ENCODE peak calls at places on chromosomes 1 and 21, in six cellular contexts. G, E, Z, C, O and K are unnamed samples.
A peak's percentile ranks its signal among the peaks of the same experiment; 100 is the strongest.

GRCh38 chr1:52825868-52826267 is 16.7 kb upstream of the ZYG11A start:
- DNase-seq in Z (no peak), E (no peak), O (no peak), G (peak; percentile 25), C (no peak), K (no peak)

GRCh38 chr1:232012773-232013386 is 386.3 kb downstream of the DISC1 start:
- DNase-seq in E (no peak), Z (no peak), C (no peak), O (no peak), G (peak; percentile 97), K (no peak)

GRCh38 chr1:54604572-54605370 is 18.6 kb downstream of the FAM151A start:
- DNase-seq in O (no peak), E (no peak), G (peak; percentile 14), Z (no peak), C (no peak), K (no peak)

GRCh38 chr1:232943679-232944252 is 6.6 kb upstream of the NTPCR start:
- DNase-seq in G (no peak), Z (no peak), E (no peak), O (no peak), C (no peak), K (no peak)

GRCh38 chr1:51311826-51312225 is 18.5 kb downstream of the TTC39A start:
- DNase-seq in E (no peak), C (no peak), O (no peak), G (no peak), Z (no peak), K (no peak)

GRCh38 chr1:223081181-223081994 is 61.7 kb downstream of the TLR5 start:
- DNase-seq in O (peak; percentile 89), G (peak; percentile 77), C (peak; percentile 88), E (peak; percentile 76), Z (peak; percentile 95), K (peak; percentile 87)

GRCh38 chr1:213443415-213443814 is 392.4 kb downstream of the RPS6KC1 start:
- DNase-seq in Z (no peak), G (no peak), E (no peak), O (no peak), C (no peak), K (no peak)

GRCh38 chr1:169312084-169312954 is 55.3 kb downstream of the NME7 start:
- DNase-seq in C (no peak), E (peak; percentile 46), Z (no peak), G (peak; percentile 47), O (no peak), K (peak; percentile 93)

GRCh38 chr1:184060316-184060715 is 8.8 kb downstream of the TSEN15 start:
- DNase-seq in Z (no peak), E (no peak), O (no peak), G (no peak), C (no peak), K (no peak)

GRCh38 chr21:36628096-36628495 is 70.8 kb upstream of the SIM2 start:
- DNase-seq in Z (no peak), C (no peak), G (no peak), O (no peak), E (no peak), K (no peak)

GRCh38 chr1:11806307-11806936 is 431 bp downstream of the CLCN6 start:
- DNase-seq in Z (no peak), C (no peak), G (peak; percentile 45), E (peak; percentile 21), O (no peak), K (peak; percentile 54)

GRCh38 chr1:172754609-172755008 is 95.7 kb downstream of the FASLG start:
- DNase-seq in G (no peak), O (no peak), Z (no peak), E (no peak), C (no peak), K (no peak)

GRCh38 chr21:45039309-45040113 is 34.9 kb upstream of the ADARB1 start:
- DNase-seq in O (no peak), G (no peak), Z (no peak), E (no peak), C (no peak), K (no peak)

GRCh38 chr21:45040114-45040715 is 34.2 kb upstream of the ADARB1 start:
- DNase-seq in G (no peak), O (no peak), E (no peak), Z (no peak), C (no peak), K (no peak)

GRCh38 chr21:45035477-45035848 is 38.9 kb upstream of the ADARB1 start:
- DNase-seq in O (no peak), C (no peak), Z (no peak), G (no peak), E (no peak), K (no peak)

GRCh38 chr21:45036630-45037029 is 37.8 kb upstream of the ADARB1 start:
- DNase-seq in C (no peak), E (no peak), G (no peak), O (no peak), Z (no peak), K (no peak)

DNA sequence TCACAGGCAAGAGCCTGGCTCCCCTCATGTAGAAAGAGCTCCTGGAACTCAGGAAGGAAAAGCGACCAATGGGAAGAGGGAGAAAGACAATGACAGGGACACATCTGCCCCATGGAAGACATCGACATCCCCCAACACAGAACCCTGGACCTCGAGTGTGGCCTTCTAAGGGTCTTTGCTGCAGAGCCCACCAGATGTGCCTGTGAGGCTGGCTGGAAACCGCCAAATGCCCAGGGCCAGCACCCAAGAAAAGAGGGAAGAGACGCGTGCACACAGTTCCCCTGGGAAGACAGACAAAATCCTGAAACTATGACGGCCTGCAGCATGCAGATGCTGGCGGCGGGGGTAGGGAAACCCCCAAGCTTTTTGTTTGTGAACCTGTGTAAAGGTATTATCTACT is 36.4 kb upstream of the ADARB1 start:
- DNase-seq in O (no peak), Z (no peak), C (no peak), E (no peak), G (no peak), K (no peak)
- TF ChIP-seq JUN in O (no peak), Z (no peak), C (no peak), E (no peak), G (no peak), K (no peak)

GRCh38 chr1:187682112-187682511 is 853.4 kb downstream of the PLA2G4A start:
- DNase-seq in O (no peak), Z (no peak), G (no peak), C (no peak), E (no peak), K (no peak)

GRCh38 chr1:187689137-187689536 is 860.4 kb downstream of the PLA2G4A start:
- DNase-seq in E (no peak), Z (no peak), O (no peak), G (peak; percentile 85), C (no peak), K (no peak)

GRCh38 chr1:187680823-187681222 is 852.1 kb downstream of the PLA2G4A start:
- DNase-seq in C (no peak), Z (no peak), E (no peak), G (no peak), O (no peak), K (no peak)

DNA sequence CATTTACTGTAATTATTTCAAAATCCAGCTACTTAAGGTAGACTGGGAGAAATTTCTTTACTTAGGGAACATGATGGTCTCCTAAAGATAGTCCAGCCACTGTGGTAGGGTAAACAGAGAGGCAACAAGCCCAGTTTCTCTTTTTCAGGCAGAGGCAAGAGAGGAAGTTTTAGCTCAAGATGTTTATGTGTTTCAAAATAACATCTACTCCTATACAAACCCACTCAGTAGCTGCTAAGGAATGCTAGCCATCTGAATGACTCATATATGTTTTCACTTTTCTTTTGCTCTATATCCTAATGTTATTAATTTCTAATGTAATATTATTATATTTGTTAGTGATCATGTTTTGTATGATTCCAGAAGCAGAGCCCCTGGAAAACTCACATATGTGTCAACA is 856.6 kb downstream of the PLA2G4A start:
- DNase-seq in Z (no peak), C (no peak), E (no peak), O (no peak), G (peak; percentile 62), K (no peak)
- TF ChIP-seq JUN in Z (no peak), C (no peak), E (no peak), O (no peak), G (no peak), K (no peak)

GRCh38 chr1:247104965-247105364 is 809 bp upstream of the ZNF669 start:
- DNase-seq in G (no peak), C (no peak), E (no peak), O (no peak), Z (no peak), K (no peak)
- TF ChIP-seq JUN in G (no peak), C (no peak), E (no peak), O (no peak), Z (no peak), K (no peak)

GRCh38 chr1:227726924-227727599 is 8.0 kb downstream of the JMJD4 start:
- DNase-seq in O (no peak), E (no peak), Z (no peak), G (no peak), C (no peak), K (no peak)

GRCh38 chr1:227718932-227719331 is 16.2 kb downstream of the JMJD4 start:
- DNase-seq in C (no peak), E (no peak), O (no peak), G (no peak), Z (no peak), K (no peak)

GRCh38 chr1:227725036-227725435 is 10.1 kb downstream of the JMJD4 start:
- DNase-seq in E (no peak), C (no peak), Z (no peak), G (no peak), O (no peak), K (no peak)

GRCh38 chr1:227726318-227726717 is 8.8 kb downstream of the JMJD4 start:
- DNase-seq in G (no peak), C (no peak), E (no peak), Z (no peak), O (no peak), K (no peak)

DNA sequence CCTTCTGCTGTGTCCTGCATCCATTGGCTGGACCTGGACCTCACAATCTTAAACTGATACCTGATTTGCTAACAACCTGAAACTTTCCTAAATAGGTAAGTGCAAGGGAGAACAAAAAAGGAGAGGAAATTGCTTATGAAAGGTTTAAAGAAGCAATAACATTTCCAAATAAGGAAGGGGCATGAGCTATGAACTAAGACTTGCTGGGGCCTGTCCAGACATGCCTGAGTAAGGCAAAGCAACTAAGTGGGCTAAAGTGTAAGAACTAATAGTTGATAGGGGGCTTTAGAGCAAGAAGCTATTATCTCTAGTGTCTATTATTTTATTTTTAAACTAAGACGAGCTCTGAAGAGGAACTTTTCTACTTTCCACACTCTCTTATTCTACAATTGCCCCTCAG is 11.6 kb downstream of the JMJD4 start:
- DNase-seq in Z (no peak), G (no peak), C (no peak), O (no peak), E (no peak), K (no peak)
- TF ChIP-seq JUN in Z (no peak), G (no peak), C (no peak), O (no peak), E (no peak), K (no peak)